ENCODE peak calls at places on chromosomes 4 and X, in five cellular contexts. One of them, this sample, is unnamed.

GRCh38 chrX:15680401-15680800 is 15.8 kb upstream of the CLTRN start:
- DNase-seq in H1: no peak
- DNase-seq in Panc1: no peak
- DNase-seq in breast epithelium: no peak
- DNase-seq in HCT116: no peak
- DNase-seq in this sample: no peak

GRCh38 chr4:99645036-99645435 is 12.6 kb downstream of the C4orf54 start:
- DNase-seq in HCT116: no peak
- DNase-seq in breast epithelium: no peak
- DNase-seq in Panc1: no peak
- DNase-seq in H1: peak
- DNase-seq in this sample: no peak

GRCh38 chrX:69361286-69361926 is 142.7 kb upstream of the NALF2 start:
- DNase-seq in HCT116: no peak
- DNase-seq in Panc1: no peak
- DNase-seq in breast epithelium: no peak
- DNase-seq in H1: no peak
- DNase-seq in this sample: no peak

GRCh38 chr4:30847157-30847556 is 127.0 kb downstream of the PCDH7 start:
- DNase-seq in H1: peak
- DNase-seq in HCT116: no peak
- DNase-seq in breast epithelium: no peak
- DNase-seq in Panc1: no peak
- DNase-seq in this sample: no peak

GRCh38 chr4:182238355-182238931 is 4.8 kb upstream of the TENM3 start:
- DNase-seq in breast epithelium: no peak
- DNase-seq in H1: peak
- DNase-seq in Panc1: no peak
- DNase-seq in HCT116: no peak
- DNase-seq in this sample: no peak

GRCh38 chr4:179597301-179597700 is 2155.1 kb upstream of the AGA start:
- DNase-seq in HCT116: no peak
- DNase-seq in H1: no peak
- DNase-seq in breast epithelium: no peak
- DNase-seq in Panc1: no peak
- DNase-seq in this sample: no peak

GRCh38 chr4:105624530-105624929 is 72.1 kb downstream of the ARHGEF38 start:
- DNase-seq in Panc1: no peak
- DNase-seq in HCT116: no peak
- DNase-seq in breast epithelium: no peak
- DNase-seq in H1: no peak
- DNase-seq in this sample: no peak

GRCh38 chr4:104491826-104492771 is 2.6 kb downstream of the CXXC4 start:
- DNase-seq in breast epithelium: no peak
- DNase-seq in Panc1: no peak
- DNase-seq in H1: no peak
- DNase-seq in HCT116: no peak
- DNase-seq in this sample: no peak

GRCh38 chr4:86565641-86566040 is 28.5 kb upstream of the PTPN13 start:
- DNase-seq in HCT116: no peak
- DNase-seq in H1: no peak
- DNase-seq in breast epithelium: no peak
- DNase-seq in Panc1: no peak
- DNase-seq in this sample: no peak

GRCh38 chrX:69156638-69157037 is 8.6 kb downstream of the PJA1 start:
- DNase-seq in H1: no peak
- DNase-seq in Panc1: no peak
- DNase-seq in HCT116: no peak
- DNase-seq in breast epithelium: no peak
- DNase-seq in this sample: no peak

GRCh38 chrX:110317079-110317819 is 636 bp downstream of the AMMECR1 start:
- DNase-seq in breast epithelium: no peak
- DNase-seq in H1: no peak
- DNase-seq in HCT116: no peak
- DNase-seq in Panc1: no peak
- DNase-seq in this sample: peak

GRCh38 chrX:11267311-11267910 is 25.8 kb upstream of the AMELX start:
- DNase-seq in breast epithelium: no peak
- DNase-seq in HCT116: no peak
- DNase-seq in H1: no peak
- DNase-seq in Panc1: no peak
- DNase-seq in this sample: no peak

GRCh38 chrX:6778547-6779231 is 243.8 kb upstream of the VCX3A start:
- DNase-seq in breast epithelium: no peak
- DNase-seq in H1: no peak
- DNase-seq in HCT116: no peak
- DNase-seq in Panc1: no peak
- DNase-seq in this sample: no peak

GRCh38 chr4:41384992-41385391 is 128.3 kb downstream of the UCHL1 start:
- DNase-seq in HCT116: no peak
- DNase-seq in breast epithelium: peak
- DNase-seq in Panc1: no peak
- DNase-seq in H1: no peak
- DNase-seq in this sample: no peak

GRCh38 chr4:47543331-47543730 is 58.3 kb downstream of the ATP10D start:
- DNase-seq in H1: no peak
- DNase-seq in HCT116: no peak
- DNase-seq in breast epithelium: no peak
- DNase-seq in Panc1: no peak
- DNase-seq in this sample: no peak

GRCh38 chr4:80171656-80172055 is 25.6 kb upstream of the PRDM8 start:
- DNase-seq in HCT116: no peak
- DNase-seq in Panc1: no peak
- DNase-seq in H1: no peak
- DNase-seq in breast epithelium: no peak
- DNase-seq in this sample: no peak

GRCh38 chrX:125765347-125765746 is 400.7 kb downstream of the DCAF12L2 start:
- DNase-seq in H1: no peak
- DNase-seq in Panc1: no peak
- DNase-seq in breast epithelium: no peak
- DNase-seq in HCT116: no peak
- DNase-seq in this sample: no peak

GRCh38 chr4:83658806-83659205 is 122.9 kb downstream of the GPAT3 start:
- DNase-seq in HCT116: no peak
- DNase-seq in breast epithelium: no peak
- DNase-seq in Panc1: no peak
- DNase-seq in H1: no peak
- DNase-seq in this sample: no peak

GRCh38 chrX:107272431-107272921 is 66.1 kb downstream of the DNAAF6 start:
- DNase-seq in Panc1: no peak
- DNase-seq in breast epithelium: no peak
- DNase-seq in H1: no peak
- DNase-seq in HCT116: no peak
- DNase-seq in this sample: no peak

GRCh38 chr4:92268642-92269041 is 35.1 kb upstream of the GRID2 start:
- DNase-seq in H1: no peak
- DNase-seq in Panc1: no peak
- DNase-seq in HCT116: no peak
- DNase-seq in breast epithelium: no peak
- DNase-seq in this sample: no peak
- TF ChIP-seq POLR2AphosphoS5 in H1: no peak
- TF ChIP-seq POLR2AphosphoS5 in Panc1: no peak
- TF ChIP-seq POLR2AphosphoS5 in HCT116: no peak
- TF ChIP-seq POLR2AphosphoS5 in breast epithelium: no peak
- TF ChIP-seq POLR2AphosphoS5 in this sample: no peak

GRCh38 chr4:7939377-7940108 is at the start of gene AFAP1:
- DNase-seq in Panc1: no peak
- DNase-seq in breast epithelium: peak
- DNase-seq in HCT116: peak
- DNase-seq in H1: no peak
- DNase-seq in this sample: peak
- TF ChIP-seq POLR2AphosphoS5 in Panc1: peak
- TF ChIP-seq POLR2AphosphoS5 in breast epithelium: peak
- TF ChIP-seq POLR2AphosphoS5 in HCT116: peak
- TF ChIP-seq POLR2AphosphoS5 in H1: no peak
- TF ChIP-seq POLR2AphosphoS5 in this sample: no peak

DNA sequence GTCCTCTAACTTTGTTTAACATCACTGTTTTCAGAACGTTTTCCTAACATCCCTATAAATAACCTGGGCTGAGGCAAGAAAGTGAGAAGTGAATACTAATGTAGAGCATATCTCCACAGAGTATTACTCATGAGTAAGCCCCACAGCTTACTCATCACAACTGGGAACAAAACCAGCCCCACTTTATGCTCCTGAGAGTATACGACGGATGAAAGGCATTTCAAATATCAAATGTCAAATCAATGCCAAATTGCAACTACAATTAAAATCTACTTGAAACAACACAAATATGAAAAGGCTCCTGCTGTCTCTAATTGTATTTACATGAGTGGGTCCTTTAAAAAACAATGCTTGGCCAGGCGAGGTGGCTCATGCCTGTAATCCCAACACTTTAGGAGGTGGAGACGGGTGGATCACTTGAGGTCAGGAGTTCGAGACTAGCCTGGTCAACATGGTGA is 41.2 kb downstream of the SH3RF1 start:
- DNase-seq in H1: no peak
- DNase-seq in HCT116: peak
- DNase-seq in Panc1: peak
- DNase-seq in breast epithelium: no peak
- DNase-seq in this sample: no peak
- TF ChIP-seq POLR2AphosphoS5 in H1: no peak
- TF ChIP-seq POLR2AphosphoS5 in HCT116: peak
- TF ChIP-seq POLR2AphosphoS5 in Panc1: no peak
- TF ChIP-seq POLR2AphosphoS5 in breast epithelium: no peak
- TF ChIP-seq POLR2AphosphoS5 in this sample: no peak

GRCh38 chr4:7530932-7531639 is 96.4 kb upstream of the PSAPL1 start:
- DNase-seq in breast epithelium: no peak
- DNase-seq in Panc1: no peak
- DNase-seq in HCT116: no peak
- DNase-seq in H1: no peak
- DNase-seq in this sample: no peak
- TF ChIP-seq POLR2AphosphoS5 in breast epithelium: no peak
- TF ChIP-seq POLR2AphosphoS5 in Panc1: no peak
- TF ChIP-seq POLR2AphosphoS5 in HCT116: no peak
- TF ChIP-seq POLR2AphosphoS5 in H1: no peak
- TF ChIP-seq POLR2AphosphoS5 in this sample: no peak